ENCODE peak calls at places on chromosomes 2 and 18, in nine cellular contexts. E is stimulated activated CD4-positive, alpha-beta T cell treated with anti-CD3 and anti-CD28 coated beads, Interleukin-1b, Interleukin-23, amount 100 ng/mL, for 48 hours; Y is tibial nerve; H is DMS153; X is mesenteric fat pad; Q is HuH-7.5; U is EL; B is effector memory CD4-positive, alpha-beta T cell; L is GM23248. W is an unnamed sample.

GRCh38 chr2:69122271-69122670 is 109.3 kb downstream of the ANTXR1 start:
- DNase-seq in E (no peak), Y (no peak), H (no peak), X (no peak), Q (no peak), U (peak; percentile 67), B (no peak), L (peak; percentile 90), W (no peak)

GRCh38 chr2:113128386-113128664 is 927 bp downstream of the IL1RN start:
- DNase-seq in E (no peak), Y (no peak), H (no peak), X (no peak), Q (no peak), U (no peak), B (no peak), L (no peak), W (no peak)

GRCh38 chr2:159617080-159617479 is 732 bp upstream of the BAZ2B start:
- DNase-seq in E (no peak), Y (no peak), H (no peak), X (no peak), Q (no peak), U (no peak), B (no peak), L (peak; percentile 16), W (no peak)

GRCh38 chr18:71529708-71530303 is 1014.3 kb downstream of the CBLN2 start:
- DNase-seq in E (no peak), Y (no peak), H (no peak), X (no peak), Q (no peak), U (no peak), B (no peak), L (no peak), W (no peak)

GRCh38 chr2:207532676-207533075 is 2.9 kb downstream of the CREB1 start:
- DNase-seq in E (no peak), Y (no peak), H (no peak), X (no peak), Q (no peak), U (no peak), B (no peak), L (no peak), W (no peak)

GRCh38 chr2:239318091-239318725 is 82.6 kb downstream of the HDAC4 start:
- DNase-seq in E (no peak), Y (no peak), H (no peak), X (peak; percentile 53), Q (no peak), U (no peak), B (no peak), L (no peak), W (no peak)

GRCh38 chr2:176105727-176106635 is 1.1 kb upstream of the HOXD11 start:
- DNase-seq in E (no peak), Y (no peak), H (no peak), X (peak; percentile 83), Q (no peak), U (peak; percentile 23), B (no peak), L (peak; percentile 61), W (no peak)

GRCh38 chr2:238689871-238690672 is 157.8 kb upstream of the TWIST2 start:
- DNase-seq in E (no peak), Y (no peak), H (no peak), X (no peak), Q (no peak), U (no peak), B (no peak), L (peak; percentile 18), W (no peak)

GRCh38 chr18:76565238-76566173 is 70.5 kb upstream of the ZNF516 start:
- DNase-seq in E (no peak), Y (peak; percentile 67), H (no peak), X (no peak), Q (peak; percentile 88), U (peak; percentile 95), B (no peak), L (peak; percentile 96), W (peak; percentile 61)